ENCODE peak calls at places on chromosome 2, in eight cellular contexts. P is left ventricle myocardium inferior, Z is H9, F is stomach, Y is upper lobe of right lung, A is colonic mucosa, N is suprapubic skin, L is ovary. R is an unnamed sample.

GRCh38 chr2:190551928-190552327 is 17.4 kb upstream of the NEMP2 start:
- DNase-seq in N (no peak), P (no peak), L (no peak), Y (no peak), A (no peak), F (no peak), Z (no peak), R (no peak)

GRCh38 chr2:210072922-210073509 is 70.6 kb downstream of the RPE start:
- DNase-seq in N (no peak), L (no peak), P (no peak), Z (no peak), Y (no peak), A (no peak), F (no peak), R (no peak)

GRCh38 chr2:72103161-72103560 is 44.5 kb downstream of the CYP26B1 start:
- DNase-seq in N (no peak), A (peak; percentile 6), Z (peak; percentile 9), P (no peak), Y (no peak), F (no peak), L (no peak), R (no peak)

GRCh38 chr2:214382229-214382628 is 28.6 kb upstream of the VWC2L start:
- DNase-seq in P (no peak), A (no peak), Z (no peak), L (no peak), Y (no peak), F (no peak), N (no peak), R (no peak)

GRCh38 chr2:202270487-202270886 is 4.9 kb downstream of the NOP58 start:
- DNase-seq in P (no peak), A (no peak), N (peak; percentile 4), L (no peak), Y (no peak), Z (no peak), F (no peak), R (no peak)

GRCh38 chr2:134167015-134167414 is 86.9 kb upstream of the MGAT5 start:
- DNase-seq in L (no peak), F (no peak), A (no peak), N (no peak), P (no peak), Y (no peak), Z (no peak), R (no peak)

GRCh38 chr2:222939208-222939846 is 78.5 kb downstream of the ACSL3 start:
- DNase-seq in N (no peak), P (no peak), A (peak; percentile 76), F (peak; percentile 70), Z (peak; percentile 84), Y (no peak), L (no peak), R (peak; percentile 15)

GRCh38 chr2:176325732-176326131 is 56.5 kb downstream of the MTX2 start:
- DNase-seq in L (no peak), Y (no peak), P (no peak), A (peak; percentile 31), N (no peak), Z (peak; percentile 76), F (no peak), R (no peak)

GRCh38 chr2:1538663-1539062 is 125.4 kb downstream of the TPO start:
- DNase-seq in N (peak; percentile 57), P (no peak), L (no peak), Z (peak; percentile 77), A (no peak), Y (no peak), F (no peak), R (no peak)

GRCh38 chr2:216108310-216108966 is 710 bp upstream of the XRCC5 start:
- DNase-seq in A (no peak), L (no peak), F (no peak), N (no peak), Z (peak; percentile 33), Y (no peak), P (no peak), R (no peak)

GRCh38 chr2:230878599-230878965 is 13.8 kb downstream of the ITM2C start:
- DNase-seq in Y (peak; percentile 37), L (no peak), A (no peak), P (no peak), N (peak; percentile 59), F (no peak), Z (peak; percentile 10), R (no peak)

GRCh38 chr2:134669731-134670669 is 48.8 kb downstream of the TMEM163 start:
- DNase-seq in P (no peak), F (no peak), L (peak; percentile 86), N (no peak), Z (no peak), Y (peak; percentile 89), A (no peak), R (peak; percentile 52)

GRCh38 chr2:76197842-76198448 is 487.2 kb upstream of the GCFC2 start:
- DNase-seq in Z (peak; percentile 70), N (no peak), Y (no peak), F (peak; percentile 64), A (peak; percentile 63), L (no peak), P (peak; percentile 14), R (no peak)

GRCh38 chr2:239297142-239298125 is 103.4 kb downstream of the HDAC4 start:
- DNase-seq in F (no peak), Y (peak; percentile 52), N (peak; percentile 56), Z (no peak), L (peak; percentile 38), P (peak; percentile 11), A (no peak), R (no peak)

GRCh38 chr2:178324072-178324471 is 126.9 kb downstream of the PRKRA start:
- DNase-seq in N (no peak), Z (no peak), F (no peak), Y (peak; percentile 75), P (no peak), A (no peak), L (peak; percentile 47), R (no peak)

GRCh38 chr2:3611611-3612010 is 16.7 kb downstream of the COLEC11 start:
- DNase-seq in P (no peak), N (peak; percentile 34), Z (no peak), F (peak; percentile 15), A (peak; percentile 7), Y (peak; percentile 39), L (peak; percentile 21), R (no peak)

GRCh38 chr2:233803292-233803911 is 25.3 kb downstream of the MROH2A start:
- DNase-seq in Y (no peak), Z (no peak), L (peak; percentile 14), F (peak; percentile 10), N (peak; percentile 38), A (peak; percentile 6), P (no peak), R (no peak)

GRCh38 chr2:180307096-180307495 is 300.0 kb upstream of the CWC22 start:
- DNase-seq in A (no peak), F (no peak), Y (no peak), P (no peak), Z (no peak), L (no peak), N (no peak), R (no peak)

GRCh38 chr2:62208758-62209114 is 12.8 kb downstream of the B3GNT2 start:
- DNase-seq in A (no peak), P (no peak), Y (no peak), N (no peak), F (no peak), Z (no peak), L (no peak), R (no peak)

GRCh38 chr2:118826093-118826492 is 21.4 kb downstream of the EN1 start:
- DNase-seq in L (no peak), Z (no peak), F (no peak), P (no peak), N (no peak), Y (no peak), A (no peak), R (no peak)

GRCh38 chr2:165067958-165068612 is 112.8 kb upstream of the SLC38A11 start:
- DNase-seq in Z (peak; percentile 93), P (peak; percentile 40), Y (no peak), L (peak; percentile 51), F (no peak), N (no peak), A (no peak), R (no peak)

DNA sequence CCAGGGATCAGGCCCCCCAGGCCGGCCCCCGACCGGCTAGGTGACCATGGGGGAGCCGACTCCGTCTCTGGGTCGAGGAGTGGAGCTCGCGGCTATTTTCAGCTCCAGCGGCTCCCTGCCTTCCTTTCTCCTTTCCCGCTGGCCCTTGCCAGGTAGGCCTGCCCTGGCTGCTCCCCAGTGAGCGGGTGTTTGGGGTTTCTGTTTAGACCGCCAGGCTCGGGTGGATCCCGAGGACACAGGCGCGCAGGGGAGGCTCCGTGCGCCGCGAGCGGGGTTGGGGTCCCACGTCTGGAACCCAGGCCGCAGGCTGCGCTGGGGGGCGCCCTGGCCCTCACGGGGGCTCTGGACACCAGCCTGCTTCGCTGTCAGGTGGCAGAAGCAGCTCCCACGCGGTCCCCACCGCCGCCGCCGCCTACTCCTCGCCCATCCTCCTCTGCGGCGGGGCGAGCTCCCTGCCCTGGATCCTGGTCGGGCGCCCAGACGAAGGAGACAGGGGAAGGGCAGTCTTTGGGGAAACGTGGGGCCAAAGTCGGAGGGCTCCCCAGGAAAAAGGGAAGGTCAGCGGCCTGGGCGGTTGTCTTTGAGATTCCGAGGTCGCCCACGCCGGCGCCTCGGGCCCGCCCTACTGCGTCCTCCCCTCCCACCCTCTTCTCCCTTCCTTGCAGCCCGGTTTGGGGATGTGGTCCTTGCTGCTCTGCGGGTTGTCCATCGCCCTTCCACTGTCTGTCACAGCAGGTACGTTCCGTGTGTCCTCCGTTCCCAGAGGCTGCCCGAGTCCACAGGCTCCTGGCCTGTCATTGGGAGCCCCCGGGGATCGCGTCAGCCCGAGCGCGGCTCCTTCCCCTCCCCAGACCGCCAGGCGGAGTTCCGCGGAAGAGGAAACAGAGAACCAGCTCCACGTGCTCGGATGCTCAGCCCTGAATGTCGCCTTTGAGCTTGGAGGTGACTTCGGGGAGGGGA is 648 bp downstream of the IL1RL2 start:
- DNase-seq in N (no peak), Y (peak; percentile 83), A (peak; percentile 60), F (peak; percentile 49), P (peak; percentile 57), L (peak; percentile 55), Z (no peak), R (peak; percentile 52)
- TF ChIP-seq CTCF in N (peak; percentile 16), Y (peak; percentile 35), A (no peak), F (no peak), P (peak; percentile 53), L (peak; percentile 16), Z (no peak), R (peak; percentile 29)

GRCh38 chr2:139909160-139909559 is 1129.0 kb upstream of the NXPH2 start:
- DNase-seq in F (no peak), N (no peak), P (no peak), Y (no peak), Z (no peak), A (peak; percentile 17), L (no peak), R (no peak)
- H3K27me3 ChIP-seq in F (no peaks in the 10 kb centered on the region), N (no peaks in the 10 kb centered on the region), P (no peaks in the 10 kb centered on the region), Y (no peaks in the 10 kb centered on the region), Z (no peaks in the 10 kb centered on the region), A (no peaks in the 10 kb centered on the region), L (no peaks in the 10 kb centered on the region), R (no peaks in the 10 kb centered on the region)

GRCh38 chr2:232415736-232416520 is 9.3 kb downstream of the ALPG start:
- DNase-seq in N (peak; percentile 57), L (no peak), P (no peak), A (no peak), Y (peak; percentile 46), Z (no peak), F (no peak), R (no peak)
- TF ChIP-seq CTCF in N (no peak), L (no peak), P (no peak), A (no peak), Y (no peak), Z (no peak), F (no peak), R (no peak)

DNA sequence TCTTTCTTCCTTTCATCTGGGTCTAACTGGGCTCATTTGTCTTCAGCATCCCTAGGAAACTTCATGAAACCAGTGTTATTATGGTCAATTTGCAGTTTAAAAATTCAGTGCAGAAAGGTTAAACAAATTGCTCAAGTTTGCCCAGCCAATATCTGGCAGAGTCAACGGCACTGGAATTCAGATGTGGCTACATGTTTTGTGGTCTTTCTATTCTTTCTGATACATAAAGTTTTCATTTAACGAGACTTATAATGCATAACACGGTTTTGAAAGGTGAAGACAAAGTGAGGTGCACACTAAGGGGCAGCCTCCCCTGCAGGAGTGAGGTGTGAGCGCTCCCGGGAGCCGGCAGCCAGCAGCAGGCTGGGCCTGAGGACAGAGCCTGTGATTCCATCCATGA is 164.6 kb downstream of the RTP5 start:
- DNase-seq in N (no peak), Z (peak; percentile 5), A (no peak), L (no peak), F (no peak), Y (no peak), P (no peak), R (no peak)
- H3K27me3 ChIP-seq in N (peaks cover 58% of the 10 kb centered on the region), Z (no peaks in the 10 kb centered on the region), A (no peaks in the 10 kb centered on the region), L (no peaks in the 10 kb centered on the region), F (peaks cover 73% of the 10 kb centered on the region), Y (peaks cover 30% of the 10 kb centered on the region), P (peaks cover 66% of the 10 kb centered on the region), R (no peaks in the 10 kb centered on the region)